ENCODE peak calls at places on chromosome 16, in seven cellular contexts. F is sigmoid colon, Z is stomach, R is ovary, I is SK-N-SH, J is esophagus muscularis mucosa, B is K562. V is an unnamed sample.
A peak's percentile ranks its signal among the peaks of the same experiment; 100 is the strongest.

GRCh38 chr16:16021646-16021987 is 72.2 kb downstream of the ABCC1 start:
- DNase-seq in F (no peak), Z (no peak), R (no peak), I (no peak), J (no peak), B (no peak), V (no peak)

GRCh38 chr16:12337776-12338655 is 361.5 kb downstream of the SNX29 start:
- DNase-seq in F (no peak), Z (no peak), R (no peak), I (no peak), J (no peak), B (no peak), V (no peak)

GRCh38 chr16:81264386-81264785 is 25.9 kb downstream of the BCO1 start:
- DNase-seq in F (no peak), Z (no peak), R (no peak), I (no peak), J (no peak), B (no peak), V (no peak)

GRCh38 chr16:68951991-68952877 is 108.9 kb downstream of the TANGO6 start:
- DNase-seq in F (no peak), Z (no peak), R (no peak), I (no peak), J (no peak), B (no peak), V (no peak)

GRCh38 chr16:30114411-30114810 is 1.1 kb upstream of the GDPD3 start:
- DNase-seq in F (no peak), Z (no peak), R (no peak), I (no peak), J (no peak), B (no peak), V (no peak)

GRCh38 chr16:66478733-66479511 is 51.8 kb downstream of the BEAN1 start:
- DNase-seq in F (peak; percentile 83), Z (peak; percentile 81), R (peak; percentile 68), I (peak; percentile 77), J (no peak), B (peak; percentile 75), V (peak; percentile 69)

GRCh38 chr16:19114359-19115147 is 789 bp downstream of the ITPRIPL2 start:
- DNase-seq in F (peak; percentile 87), Z (peak; percentile 61), R (peak; percentile 68), I (peak; percentile 25), J (no peak), B (peak; percentile 23), V (peak; percentile 54)

GRCh38 chr16:67326115-67326471 is 448 bp downstream of the KCTD19 start:
- DNase-seq in F (no peak), Z (no peak), R (no peak), I (no peak), J (no peak), B (no peak), V (no peak)

GRCh38 chr16:15483857-15484256 is 49.5 kb downstream of the BMERB1 start:
- DNase-seq in F (no peak), Z (no peak), R (no peak), I (no peak), J (no peak), B (no peak), V (no peak)

GRCh38 chr16:48687421-48688038 is 77.5 kb upstream of the N4BP1 start:
- DNase-seq in F (no peak), Z (peak; percentile 28), R (peak; percentile 15), I (peak; percentile 68), J (peak; percentile 90), B (peak; percentile 74), V (peak; percentile 10)

GRCh38 chr16:69112285-69113129 is 7.1 kb downstream of the HAS3 start:
- DNase-seq in F (peak; percentile 67), Z (peak; percentile 71), R (no peak), I (peak; percentile 82), J (no peak), B (peak; percentile 80), V (peak; percentile 32)

GRCh38 chr16:69396187-69397061 is 10.6 kb upstream of the TERF2 start:
- DNase-seq in F (peak; percentile 89), Z (peak; percentile 78), R (peak; percentile 83), I (peak; percentile 68), J (no peak), B (peak; percentile 65), V (peak; percentile 94)

GRCh38 chr16:11253009-11253994 is 2.7 kb downstream of the SOCS1 start:
- DNase-seq in F (no peak), Z (no peak), R (no peak), I (no peak), J (no peak), B (peak; percentile 36), V (no peak)

GRCh38 chr16:3099732-3100499 is 822 bp upstream of the ZSCAN10 start:
- DNase-seq in F (peak; percentile 92), Z (peak; percentile 98), R (peak; percentile 76), I (peak; percentile 98), J (peak; percentile 96), B (peak; percentile 99), V (peak; percentile 78)

GRCh38 chr16:11109551-11109950 is 146.5 kb downstream of the SOCS1 start:
- DNase-seq in F (no peak), Z (peak; percentile 62), R (no peak), I (no peak), J (no peak), B (no peak), V (no peak)

GRCh38 chr16:81798311-81799137 is 19.4 kb downstream of the PLCG2 start:
- DNase-seq in F (no peak), Z (no peak), R (no peak), I (no peak), J (no peak), B (no peak), V (no peak)

GRCh38 chr16:77057161-77057736 is 133.7 kb upstream of the MON1B start:
- DNase-seq in F (no peak), Z (no peak), R (no peak), I (no peak), J (no peak), B (no peak), V (no peak)

DNA sequence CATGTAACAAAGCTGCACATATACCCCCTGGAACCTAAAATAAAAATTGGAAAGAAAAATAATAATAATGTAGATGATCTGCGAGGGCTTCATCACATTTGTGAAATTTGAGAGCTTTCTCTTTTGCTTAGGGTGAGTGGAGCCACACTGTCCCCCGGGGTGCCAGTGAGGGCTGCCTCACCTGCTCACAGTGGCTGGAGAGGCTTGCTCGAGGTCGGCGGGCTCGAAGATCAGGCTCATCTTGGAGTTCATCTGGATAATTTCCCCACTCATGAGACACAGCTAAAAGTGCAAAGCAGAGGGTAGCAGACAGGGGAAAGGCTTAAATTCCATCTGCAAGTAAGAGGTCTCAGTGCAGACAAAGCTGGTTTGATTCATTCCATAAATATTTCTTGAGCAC is 123.8 kb downstream of the DNAH3 start:
- DNase-seq in F (no peak), Z (no peak), R (no peak), I (no peak), J (peak; percentile 60), B (no peak), V (no peak)
- H3K27me3 ChIP-seq in F (no peaks in the 10 kb centered on the region), Z (no peaks in the 10 kb centered on the region), R (no peaks in the 10 kb centered on the region), I (no peaks in the 10 kb centered on the region), J (no peaks in the 10 kb centered on the region), B (no peaks in the 10 kb centered on the region), V (no peaks in the 10 kb centered on the region)

GRCh38 chr16:79698341-79698753 is 97.8 kb upstream of the MAF start:
- DNase-seq in F (peak; percentile 71), Z (no peak), R (peak; percentile 43), I (no peak), J (peak; percentile 62), B (no peak), V (no peak)
- TF ChIP-seq EP300 in F (no peak), Z (no peak), R (no peak), I (no peak), J (no peak), B (no peak), V (peak; percentile 69)

DNA sequence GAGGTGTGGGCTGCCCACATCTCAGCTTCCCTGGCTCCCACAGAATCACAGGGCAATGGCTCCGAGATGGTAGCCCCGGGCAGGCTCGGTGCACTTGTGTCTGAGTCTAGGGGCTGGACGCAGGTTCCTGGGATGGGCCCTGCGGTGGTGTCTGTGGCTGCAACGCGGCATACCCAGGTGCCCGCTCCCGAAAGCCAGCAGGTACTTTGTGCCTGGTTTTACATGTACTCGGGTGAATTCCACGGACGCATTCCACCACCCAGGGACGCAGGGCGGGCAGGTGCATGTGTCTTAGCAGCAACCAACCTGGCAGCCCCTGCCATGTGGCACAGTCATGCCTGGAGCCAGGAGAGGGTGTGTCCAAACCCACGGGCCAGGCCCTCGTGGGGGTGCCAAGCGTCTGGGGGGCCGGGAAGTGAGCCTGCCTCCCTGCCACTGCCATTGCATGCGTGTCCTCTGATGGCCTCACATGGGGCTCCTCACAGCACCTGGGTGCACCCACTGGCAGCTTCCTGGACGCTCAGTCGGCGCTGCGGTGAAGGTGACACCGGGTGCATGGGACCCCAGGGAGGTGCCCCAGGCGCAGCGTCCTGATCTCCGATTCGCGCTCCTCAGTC is 4.4 kb upstream of the TMEM204 start:
- DNase-seq in F (no peak), Z (no peak), R (no peak), I (no peak), J (no peak), B (no peak), V (no peak)
- H3K27me3 ChIP-seq in F (no peaks in the 10 kb centered on the region), Z (no peaks in the 10 kb centered on the region), R (no peaks in the 10 kb centered on the region), I (no peaks in the 10 kb centered on the region), J (no peaks in the 10 kb centered on the region), B (peaks cover 18% of the 10 kb centered on the region), V (no peaks in the 10 kb centered on the region)

DNA sequence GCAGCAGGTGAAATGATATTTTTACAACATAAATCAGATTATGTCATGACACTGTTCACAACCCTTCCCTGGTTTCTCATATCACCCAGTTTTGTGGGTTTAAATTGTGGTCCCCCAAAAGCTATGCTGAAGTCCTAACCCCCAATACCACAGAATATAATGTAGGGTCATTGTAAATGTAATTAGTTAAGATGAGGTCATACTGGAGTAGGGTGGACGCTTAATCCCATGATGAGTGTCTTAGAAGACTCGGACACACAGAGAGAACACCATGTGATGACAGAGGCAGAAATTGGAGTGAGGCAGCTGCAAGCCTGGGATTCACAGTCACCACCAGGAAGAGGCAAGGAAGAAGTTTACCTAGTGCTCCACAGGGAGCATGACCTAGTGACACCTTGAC is 197.8 kb downstream of the SALL1 start:
- DNase-seq in F (no peak), Z (no peak), R (no peak), I (no peak), J (no peak), B (no peak), V (no peak)
- TF ChIP-seq EP300 in F (no peak), Z (no peak), R (no peak), I (no peak), J (no peak), B (no peak), V (no peak)

GRCh38 chr16:86580798-86581185 is 2.4 kb downstream of the FOXL1 start:
- DNase-seq in F (no peak), Z (no peak), R (no peak), I (no peak), J (no peak), B (no peak), V (no peak)

GRCh38 chr16:86584071-86584685 is 5.8 kb downstream of the FOXL1 start:
- DNase-seq in F (no peak), Z (no peak), R (no peak), I (no peak), J (no peak), B (no peak), V (no peak)

GRCh38 chr16:86579268-86580062 is 1.1 kb downstream of the FOXL1 start:
- DNase-seq in F (no peak), Z (no peak), R (no peak), I (no peak), J (no peak), B (no peak), V (no peak)

GRCh38 chr16:86580063-86580797 is 1.9 kb downstream of the FOXL1 start:
- DNase-seq in F (no peak), Z (no peak), R (no peak), I (no peak), J (no peak), B (no peak), V (no peak)

GRCh38 chr16:86581458-86581857 is 3.1 kb downstream of the FOXL1 start:
- DNase-seq in F (no peak), Z (no peak), R (no peak), I (no peak), J (no peak), B (no peak), V (no peak)
- H3K27me3 ChIP-seq in F (peaks cover 98% of the 10 kb centered on the region), Z (peaks cover 76% of the 10 kb centered on the region), R (no peaks in the 10 kb centered on the region), I (no peaks in the 10 kb centered on the region), J (peaks cover 26% of the 10 kb centered on the region), B (peaks cover 33% of the 10 kb centered on the region), V (no peaks in the 10 kb centered on the region)

V was measured in tibial nerve.